ENCODE peak calls at places on chromosomes 2 and 18, in four cellular contexts. F, C, S and Y are unnamed samples.

GRCh38 chr2:167957662-167958061 is 289.7 kb downstream of the STK39 start:
- DNase-seq in F (no peak), C (no peak), S (no peak), Y (no peak)

GRCh38 chr2:238019962-238020361 is 40.8 kb upstream of the SCLY start:
- DNase-seq in F (no peak), C (no peak), S (no peak), Y (no peak)

GRCh38 chr2:176552456-176553135 is 283.4 kb downstream of the MTX2 start:
- DNase-seq in F (no peak), C (no peak), S (peak), Y (peak)

GRCh38 chr2:105962221-105962620 is 217.5 kb downstream of the NCK2 start:
- DNase-seq in F (no peak), C (no peak), S (no peak), Y (no peak)

GRCh38 chr2:41836944-41837343 is 210.9 kb upstream of the PKDCC start:
- DNase-seq in F (peak), C (no peak), S (peak), Y (peak)

GRCh38 chr2:46171996-46172546 is 125.1 kb upstream of the EPAS1 start:
- DNase-seq in F (no peak), C (no peak), S (no peak), Y (no peak)

GRCh38 chr2:230694241-230694640 is 18.4 kb upstream of the CAB39 start:
- DNase-seq in F (no peak), C (no peak), S (no peak), Y (no peak)

GRCh38 chr2:238702691-238703415 is 145.0 kb upstream of the TWIST2 start:
- DNase-seq in F (peak), C (no peak), S (no peak), Y (no peak)

GRCh38 chr2:109256111-109256510 is 127.1 kb downstream of the SH3RF3 start:
- DNase-seq in F (no peak), C (peak), S (no peak), Y (no peak)

GRCh38 chr2:216562689-216563435 is 64.2 kb downstream of the RPL37A start:
- DNase-seq in F (no peak), C (no peak), S (no peak), Y (no peak)

GRCh38 chr2:97651114-97651513 is 5.3 kb downstream of the COX5B start:
- DNase-seq in F (no peak), C (no peak), S (no peak), Y (no peak)

GRCh38 chr2:38626326-38627031 is 23.8 kb upstream of the HNRNPLL start:
- DNase-seq in F (no peak), C (no peak), S (no peak), Y (no peak)

GRCh38 chr2:189599245-189599644 is 18.7 kb upstream of the SLC40A1 start:
- DNase-seq in F (no peak), C (no peak), S (peak), Y (no peak)

GRCh38 chr18:49022311-49023280 is 71.8 kb upstream of the SMAD7 start:
- DNase-seq in F (no peak), C (peak), S (no peak), Y (no peak)

GRCh38 chr2:62489162-62489561 is 16.8 kb downstream of the TMEM17 start:
- DNase-seq in F (no peak), C (no peak), S (peak), Y (peak)

GRCh38 chr18:31791817-31792579 is 31.3 kb upstream of the SLC25A52 start:
- DNase-seq in F (no peak), C (no peak), S (no peak), Y (no peak)

GRCh38 chr18:59381949-59382348 is 22.9 kb upstream of the LMAN1 start:
- DNase-seq in F (no peak), C (no peak), S (no peak), Y (no peak)

GRCh38 chr2:198371902-198372611 is 567.7 kb downstream of the PLCL1 start:
- DNase-seq in F (no peak), C (no peak), S (no peak), Y (peak)

GRCh38 chr2:134253117-134253704 is 661 bp upstream of the MGAT5 start:
- DNase-seq in F (no peak), C (no peak), S (no peak), Y (no peak)

GRCh38 chr2:176138526-176139169 is 9.1 kb downstream of the HOXD8 start:
- DNase-seq in F (no peak), C (no peak), S (no peak), Y (peak)

GRCh38 chr2:85830645-85831044 is 58.1 kb downstream of the ST3GAL5 start:
- DNase-seq in F (no peak), C (no peak), S (no peak), Y (no peak)

GRCh38 chr2:30631051-30631671 is 176.1 kb downstream of the CAPN13 start:
- DNase-seq in F (no peak), C (no peak), S (peak), Y (no peak)

GRCh38 chr18:44474596-44474995 is 206.1 kb upstream of the SETBP1 start:
- DNase-seq in F (no peak), C (no peak), S (no peak), Y (no peak)

GRCh38 chr2:67502346-67503065 is 105.4 kb downstream of the ETAA1 start:
- DNase-seq in F (no peak), C (no peak), S (peak), Y (peak)

GRCh38 chr18:23588836-23589560 is 2.7 kb upstream of the NPC1 start:
- DNase-seq in F (no peak), C (no peak), S (no peak), Y (peak)

GRCh38 chr18:31100598-31101147 is 1.5 kb downstream of the DSC2 start:
- DNase-seq in F (peak), C (no peak), S (no peak), Y (no peak)

GRCh38 chr2:240428245-240428644 is 7.2 kb upstream of the GPC1 start:
- DNase-seq in F (no peak), C (no peak), S (no peak), Y (no peak)

GRCh38 chr2:10078001-10078400 is 2.2 kb downstream of the CYS1 start:
- DNase-seq in F (no peak), C (no peak), S (no peak), Y (no peak)

GRCh38 chr2:233209117-233209977 is 42.1 kb upstream of the ATG16L1 start:
- DNase-seq in F (no peak), C (no peak), S (peak), Y (peak)

GRCh38 chr2:105517814-105518705 is 119.2 kb upstream of the FHL2 start:
- DNase-seq in F (peak), C (peak), S (no peak), Y (peak)

GRCh38 chr2:239845968-239846367 is 179.2 kb downstream of the NDUFA10 start:
- DNase-seq in F (no peak), C (no peak), S (no peak), Y (no peak)

GRCh38 chr2:190506666-190507065 is 27.9 kb downstream of the NEMP2 start:
- DNase-seq in F (no peak), C (no peak), S (no peak), Y (no peak)

GRCh38 chr2:203971236-203971635 is 34.7 kb downstream of the ICOS start:
- DNase-seq in F (no peak), C (no peak), S (no peak), Y (no peak)

GRCh38 chr2:203972066-203972465 is 35.5 kb downstream of the ICOS start:
- DNase-seq in F (no peak), C (no peak), S (no peak), Y (no peak)

GRCh38 chr2:203973676-203974075 is 37.1 kb downstream of the ICOS start:
- DNase-seq in F (no peak), C (no peak), S (no peak), Y (no peak)

GRCh38 chr2:203975912-203976311 is 39.3 kb downstream of the ICOS start:
- DNase-seq in F (no peak), C (no peak), S (no peak), Y (no peak)

DNA sequence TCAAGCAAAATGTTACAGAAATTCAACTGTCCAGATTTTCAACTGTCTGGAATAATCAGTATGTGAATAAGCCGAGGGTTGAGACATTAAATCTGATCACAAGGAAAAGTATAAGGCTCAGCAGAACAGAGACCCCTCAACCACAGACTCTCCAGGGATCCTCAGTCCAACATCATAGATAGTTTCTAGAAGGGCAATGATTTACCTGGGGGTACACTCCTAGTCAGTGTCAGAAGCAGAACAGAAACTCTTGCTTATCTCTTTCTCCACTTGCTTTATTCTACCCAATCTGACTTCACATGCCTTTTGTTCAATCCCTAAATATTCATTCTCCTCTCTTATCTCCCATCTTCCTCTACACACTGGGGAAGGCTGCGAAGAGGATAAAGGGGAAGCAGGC is 36.4 kb downstream of the ICOS start:
- DNase-seq in F (no peak), C (no peak), S (no peak), Y (no peak)
- H3K4me3 ChIP-seq in F (no peak), C (no peak), S (no peak), Y (no peak)

GRCh38 chr2:153622285-153622684 is 143.7 kb upstream of the RPRM start:
- DNase-seq in F (no peak), C (no peak), S (no peak), Y (no peak)
- TF ChIP-seq CTCF in F (no peak), C (no peak), S (no peak), Y (no peak)

GRCh38 chr2:54666741-54667639 is 56.5 kb upstream of the EML6 start:
- DNase-seq in F (peak), C (no peak), S (peak), Y (peak)

GRCh38 chr2:54666131-54666637 is 57.3 kb upstream of the EML6 start:
- DNase-seq in F (peak), C (no peak), S (peak), Y (peak)

GRCh38 chr2:54668711-54669110 is 54.8 kb upstream of the EML6 start:
- DNase-seq in F (no peak), C (no peak), S (no peak), Y (no peak)

GRCh38 chr2:54669677-54670484 is 53.6 kb upstream of the EML6 start:
- DNase-seq in F (no peak), C (no peak), S (peak), Y (peak)

DNA sequence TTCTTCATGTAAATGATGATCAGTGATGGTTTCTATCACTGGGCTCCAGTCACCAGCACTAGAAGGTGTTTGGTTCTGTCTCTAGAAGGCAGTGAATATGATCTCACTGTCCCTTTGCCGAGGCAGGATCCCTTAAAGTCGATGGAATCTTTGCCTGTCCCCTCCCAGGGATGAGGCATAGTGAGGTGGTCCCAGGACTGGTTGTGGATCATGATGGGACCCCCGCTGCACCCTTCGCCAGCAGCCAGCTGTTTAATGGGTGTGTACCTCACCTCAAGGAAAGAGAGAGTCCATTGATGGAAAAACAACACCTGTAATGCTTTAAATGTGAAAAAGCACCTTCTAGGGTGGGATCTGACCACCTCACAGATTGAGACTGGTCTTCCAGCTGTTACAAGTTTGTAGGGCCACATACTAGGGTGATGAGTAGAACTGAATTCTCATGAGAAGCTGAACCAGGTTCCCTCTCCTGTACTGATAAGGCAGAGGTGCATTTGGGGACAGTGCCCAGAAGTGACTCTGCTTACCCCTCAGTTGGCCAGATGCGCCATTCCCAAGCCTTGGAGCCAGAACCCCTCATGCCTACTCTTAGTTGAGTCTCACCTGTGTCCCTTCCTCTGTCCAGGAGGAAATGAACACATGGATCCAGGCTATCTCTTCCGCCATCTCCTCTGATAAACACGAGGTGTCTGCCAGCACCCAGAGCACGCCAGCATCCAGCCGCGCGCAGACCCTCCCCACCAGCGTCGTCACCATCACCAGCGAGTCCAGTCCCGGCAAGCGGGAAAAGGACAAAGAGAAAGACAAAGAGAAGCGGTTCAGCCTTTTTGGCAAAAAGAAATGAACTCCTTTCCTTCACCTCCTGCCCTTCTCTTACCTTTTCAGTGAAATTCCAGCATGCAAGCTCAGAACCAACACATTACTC is 55.5 kb upstream of the EML6 start:
- DNase-seq in F (no peak), C (no peak), S (no peak), Y (no peak)
- H3K4me3 ChIP-seq in F (no peak), C (no peak), S (no peak), Y (no peak)

GRCh38 chr2:18369750-18370149 is 190.7 kb downstream of the RDH14 start:
- DNase-seq in F (no peak), C (no peak), S (peak), Y (no peak)
- TF ChIP-seq CTCF in F (no peak), C (no peak), S (no peak), Y (no peak)

DNA sequence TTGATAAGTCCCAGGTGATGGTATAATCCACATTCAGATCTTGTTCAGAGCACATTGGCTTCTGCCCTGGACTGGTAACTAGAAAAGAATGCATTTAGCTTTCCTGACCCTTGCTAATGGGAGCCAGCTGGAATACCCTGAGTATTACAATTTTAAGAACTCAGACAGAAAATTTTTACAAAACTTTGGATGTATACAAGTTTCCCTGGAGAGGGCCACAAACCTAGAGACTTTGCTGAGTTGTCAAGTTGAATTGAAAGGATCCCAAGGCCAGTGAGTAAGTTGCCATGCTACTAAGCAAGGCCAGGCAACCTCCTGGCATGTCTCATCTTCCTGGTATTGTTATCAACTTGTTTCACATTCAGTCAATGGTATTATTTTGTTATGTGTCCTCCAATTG is 20.0 kb upstream of the NABP1 start:
- DNase-seq in F (no peak), C (no peak), S (peak), Y (peak)
- H3K4me3 ChIP-seq in F (no peak), C (no peak), S (no peak), Y (no peak)

DNA sequence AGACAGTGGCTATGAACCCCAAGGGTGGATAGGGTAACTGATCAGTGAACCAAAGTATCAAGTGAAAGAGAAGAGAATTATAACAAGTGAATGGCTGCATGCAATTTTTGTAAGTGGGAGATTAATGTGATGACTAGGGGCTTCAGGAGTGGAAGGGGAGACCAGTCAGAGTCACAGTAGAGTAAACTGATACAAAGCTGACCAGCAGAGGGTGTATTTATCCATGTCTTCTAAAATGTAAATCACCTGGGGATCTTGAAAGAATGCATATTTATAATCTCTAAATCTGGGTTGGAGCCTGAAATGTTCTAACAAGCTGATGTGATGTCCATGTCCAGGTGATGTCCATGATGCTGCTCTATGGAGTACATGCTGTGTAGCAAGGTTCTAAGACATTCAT is 1351.3 kb upstream of the CHAC2 start:
- DNase-seq in F (no peak), C (no peak), S (peak), Y (no peak)
- TF ChIP-seq CTCF in F (no peak), C (no peak), S (peak), Y (no peak)

GRCh38 chr2:2324119-2324518 is 7.0 kb downstream of the MYT1L start:
- DNase-seq in F (no peak), C (no peak), S (no peak), Y (no peak)
- H3K4me3 ChIP-seq in F (no peak), C (no peak), S (no peak), Y (no peak)

DNA sequence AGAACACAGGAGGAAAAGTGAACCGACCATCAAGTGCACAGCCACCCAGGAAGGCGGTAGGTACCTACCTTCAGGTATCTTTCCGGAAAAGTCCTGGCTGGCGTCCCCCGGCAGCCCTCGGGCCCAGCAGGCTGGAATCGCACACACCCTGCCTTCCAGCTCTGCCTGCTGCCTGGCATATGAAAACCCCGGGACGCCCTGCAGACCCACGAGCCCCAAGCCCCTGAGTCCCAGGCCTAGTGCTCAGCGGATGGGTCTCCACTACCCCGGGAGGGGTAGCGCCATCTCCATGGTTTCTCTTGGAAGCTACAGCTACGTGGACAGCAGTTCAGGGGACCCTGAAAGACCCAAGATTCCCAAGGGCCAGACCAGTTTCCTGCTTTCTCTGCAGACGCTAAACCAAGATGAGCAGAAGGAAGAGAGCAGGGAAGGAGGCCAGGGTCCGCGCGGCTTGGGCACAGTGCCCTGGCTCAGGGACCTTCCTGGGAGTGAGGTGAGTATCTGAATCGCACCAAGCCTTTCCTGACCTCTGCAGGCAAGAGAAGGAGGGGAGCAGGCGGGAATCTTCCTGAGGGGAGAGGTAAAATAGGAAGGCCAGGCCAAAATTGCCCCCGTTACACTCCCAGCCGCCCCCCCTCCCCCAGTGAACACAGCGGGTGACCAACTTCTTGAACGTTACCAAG is 80.4 kb downstream of the ARHGEF4 start:
- DNase-seq in F (no peak), C (no peak), S (no peak), Y (no peak)
- TF ChIP-seq CTCF in F (no peak), C (no peak), S (no peak), Y (no peak)

GRCh38 chr18:75544051-75544481 is 116.6 kb upstream of the SMIM21 start:
- DNase-seq in F (no peak), C (no peak), S (peak), Y (no peak)
- H3K4me3 ChIP-seq in F (no peak), C (no peak), S (no peak), Y (no peak)

GRCh38 chr2:110851531-110851930 is 119.2 kb downstream of the ACOXL start:
- DNase-seq in F (no peak), C (no peak), S (no peak), Y (no peak)

GRCh38 chr2:110852051-110852450 is 119.7 kb downstream of the ACOXL start:
- DNase-seq in F (no peak), C (no peak), S (no peak), Y (no peak)

GRCh38 chr2:110854355-110855081 is 122.1 kb downstream of the ACOXL start:
- DNase-seq in F (no peak), C (no peak), S (no peak), Y (no peak)

GRCh38 chr2:110852541-110853263 is 120.3 kb downstream of the ACOXL start:
- DNase-seq in F (no peak), C (no peak), S (no peak), Y (no peak)

GRCh38 chr2:110853516-110853915 is 121.1 kb downstream of the ACOXL start:
- DNase-seq in F (no peak), C (no peak), S (peak), Y (peak)
- TF ChIP-seq CTCF in F (peak), C (peak), S (peak), Y (peak)